ENCODE peak calls at places on chromosomes 12 and 14, in four cellular contexts. One of them, this sample, is unnamed.

GRCh38 chr12:68557011-68557715 is 53.5 kb upstream of the RAP1B start:
- DNase-seq in prostate gland: no peak
- DNase-seq in thyroid gland: no peak
- DNase-seq in upper lobe of right lung: no peak
- DNase-seq in this sample: no peak

GRCh38 chr12:96240251-96240650 is 46.1 kb downstream of the ELK3 start:
- DNase-seq in prostate gland: no peak
- DNase-seq in thyroid gland: no peak
- DNase-seq in upper lobe of right lung: no peak
- DNase-seq in this sample: no peak

GRCh38 chr12:22282283-22282682 is 52.2 kb downstream of the ST8SIA1 start:
- DNase-seq in thyroid gland: no peak
- DNase-seq in prostate gland: no peak
- DNase-seq in upper lobe of right lung: no peak
- DNase-seq in this sample: no peak

GRCh38 chr12:71665109-71665476 is 992 bp downstream of the THAP2 start:
- DNase-seq in thyroid gland: no peak
- DNase-seq in prostate gland: no peak
- DNase-seq in upper lobe of right lung: no peak
- DNase-seq in this sample: peak; percentile 10

GRCh38 chr14:73903028-73903427 is 16.4 kb downstream of the ZNF410 start:
- DNase-seq in upper lobe of right lung: no peak
- DNase-seq in thyroid gland: no peak
- DNase-seq in prostate gland: no peak
- DNase-seq in this sample: no peak

GRCh38 chr14:74950795-74951442 is 4.5 kb downstream of the PGF start:
- DNase-seq in thyroid gland: no peak
- DNase-seq in upper lobe of right lung: no peak
- DNase-seq in prostate gland: no peak
- DNase-seq in this sample: no peak

GRCh38 chr14:68295316-68295816 is 475.8 kb downstream of the RAD51B start:
- DNase-seq in prostate gland: no peak
- DNase-seq in thyroid gland: peak; percentile 59
- DNase-seq in upper lobe of right lung: no peak
- DNase-seq in this sample: no peak

GRCh38 chr12:51323966-51324895 is at the start of gene BIN2:
- DNase-seq in prostate gland: no peak
- DNase-seq in thyroid gland: peak; percentile 8
- DNase-seq in upper lobe of right lung: peak; percentile 87
- DNase-seq in this sample: peak; percentile 52

GRCh38 chr14:22886500-22887259 is 3.7 kb downstream of the REM2 start:
- DNase-seq in thyroid gland: peak; percentile 81
- DNase-seq in upper lobe of right lung: peak; percentile 93
- DNase-seq in prostate gland: peak; percentile 64
- DNase-seq in this sample: peak; percentile 66

GRCh38 chr12:131282292-131283080 is 328.8 kb downstream of the ADGRD1 start:
- DNase-seq in prostate gland: no peak
- DNase-seq in upper lobe of right lung: peak; percentile 50
- DNase-seq in thyroid gland: no peak
- DNase-seq in this sample: no peak

GRCh38 chr12:4027412-4027811 is 154.2 kb upstream of the PARP11 start:
- DNase-seq in upper lobe of right lung: no peak
- DNase-seq in prostate gland: no peak
- DNase-seq in thyroid gland: no peak
- DNase-seq in this sample: peak; percentile 75

GRCh38 chr12:10235761-10236631 is 23.3 kb downstream of the GABARAPL1 start:
- DNase-seq in prostate gland: no peak
- DNase-seq in upper lobe of right lung: no peak
- DNase-seq in thyroid gland: peak; percentile 14
- DNase-seq in this sample: peak; percentile 46

GRCh38 chr12:122081697-122082221 is 3.2 kb downstream of the MLXIP start:
- DNase-seq in prostate gland: no peak
- DNase-seq in upper lobe of right lung: peak; percentile 67
- DNase-seq in thyroid gland: peak; percentile 35
- DNase-seq in this sample: peak; percentile 62

GRCh38 chr12:46792925-46793324 is 32.9 kb downstream of the SLC38A4 start:
- DNase-seq in upper lobe of right lung: no peak
- DNase-seq in thyroid gland: no peak
- DNase-seq in prostate gland: peak; percentile 15
- DNase-seq in this sample: no peak

GRCh38 chr14:36690301-36691020 is 28.8 kb downstream of the PAX9 start:
- DNase-seq in thyroid gland: no peak
- DNase-seq in prostate gland: no peak
- DNase-seq in upper lobe of right lung: no peak
- DNase-seq in this sample: no peak

GRCh38 chr14:100734031-100734990 is 7.6 kb downstream of the DLK1 start:
- DNase-seq in thyroid gland: no peak
- DNase-seq in prostate gland: no peak
- DNase-seq in upper lobe of right lung: peak; percentile 59
- DNase-seq in this sample: no peak

GRCh38 chr12:48286665-48287064 is 64.1 kb downstream of the ZNF641 start:
- DNase-seq in upper lobe of right lung: no peak
- DNase-seq in prostate gland: no peak
- DNase-seq in thyroid gland: no peak
- DNase-seq in this sample: no peak

GRCh38 chr14:69263364-69263763 is 3.4 kb downstream of the GALNT16 start:
- DNase-seq in upper lobe of right lung: no peak
- DNase-seq in thyroid gland: peak; percentile 23
- DNase-seq in prostate gland: no peak
- DNase-seq in this sample: no peak

GRCh38 chr12:3326850-3327780 is 163.9 kb upstream of the PRMT8 start:
- DNase-seq in thyroid gland: no peak
- DNase-seq in prostate gland: no peak
- DNase-seq in upper lobe of right lung: no peak
- DNase-seq in this sample: no peak

GRCh38 chr12:31002999-31003398 is 70.7 kb upstream of the DDX11 start:
- DNase-seq in thyroid gland: no peak
- DNase-seq in prostate gland: no peak
- DNase-seq in upper lobe of right lung: peak; percentile 25
- DNase-seq in this sample: no peak

GRCh38 chr14:68544150-68544892 is 248.5 kb downstream of the ZFP36L1 start:
- DNase-seq in prostate gland: peak; percentile 66
- DNase-seq in thyroid gland: peak; percentile 85
- DNase-seq in upper lobe of right lung: no peak
- DNase-seq in this sample: no peak

GRCh38 chr12:106369624-106370346 is 12.2 kb downstream of the POLR3B start:
- DNase-seq in prostate gland: no peak
- DNase-seq in thyroid gland: no peak
- DNase-seq in upper lobe of right lung: no peak
- DNase-seq in this sample: no peak

GRCh38 chr12:28961948-28962384 is 187.1 kb upstream of the FAR2 start:
- DNase-seq in upper lobe of right lung: no peak
- DNase-seq in thyroid gland: no peak
- DNase-seq in prostate gland: no peak
- DNase-seq in this sample: no peak

GRCh38 chr12:42278116-42278485 is 40.1 kb upstream of the YAF2 start:
- DNase-seq in upper lobe of right lung: no peak
- DNase-seq in thyroid gland: no peak
- DNase-seq in prostate gland: no peak
- DNase-seq in this sample: no peak

GRCh38 chr12:47754126-47754525 is 4.6 kb downstream of the RAPGEF3 start:
- DNase-seq in prostate gland: no peak
- DNase-seq in thyroid gland: no peak
- DNase-seq in upper lobe of right lung: no peak
- DNase-seq in this sample: no peak

GRCh38 chr12:109130755-109131521 is 14.6 kb downstream of the ACACB start:
- DNase-seq in thyroid gland: peak; percentile 98
- DNase-seq in prostate gland: no peak
- DNase-seq in upper lobe of right lung: no peak
- DNase-seq in this sample: no peak

GRCh38 chr12:92338671-92339070 is 193.0 kb upstream of the BTG1 start:
- DNase-seq in thyroid gland: no peak
- DNase-seq in prostate gland: no peak
- DNase-seq in upper lobe of right lung: no peak
- DNase-seq in this sample: no peak

GRCh38 chr12:92340441-92341332 is 195.0 kb upstream of the BTG1 start:
- DNase-seq in thyroid gland: no peak
- DNase-seq in prostate gland: no peak
- DNase-seq in upper lobe of right lung: no peak
- DNase-seq in this sample: peak; percentile 32

GRCh38 chr12:92338102-92338501 is 192.5 kb upstream of the BTG1 start:
- DNase-seq in prostate gland: no peak
- DNase-seq in upper lobe of right lung: no peak
- DNase-seq in thyroid gland: no peak
- DNase-seq in this sample: no peak

GRCh38 chr12:92340003-92340402 is 194.4 kb upstream of the BTG1 start:
- DNase-seq in thyroid gland: no peak
- DNase-seq in prostate gland: no peak
- DNase-seq in upper lobe of right lung: no peak
- DNase-seq in this sample: no peak

DNA sequence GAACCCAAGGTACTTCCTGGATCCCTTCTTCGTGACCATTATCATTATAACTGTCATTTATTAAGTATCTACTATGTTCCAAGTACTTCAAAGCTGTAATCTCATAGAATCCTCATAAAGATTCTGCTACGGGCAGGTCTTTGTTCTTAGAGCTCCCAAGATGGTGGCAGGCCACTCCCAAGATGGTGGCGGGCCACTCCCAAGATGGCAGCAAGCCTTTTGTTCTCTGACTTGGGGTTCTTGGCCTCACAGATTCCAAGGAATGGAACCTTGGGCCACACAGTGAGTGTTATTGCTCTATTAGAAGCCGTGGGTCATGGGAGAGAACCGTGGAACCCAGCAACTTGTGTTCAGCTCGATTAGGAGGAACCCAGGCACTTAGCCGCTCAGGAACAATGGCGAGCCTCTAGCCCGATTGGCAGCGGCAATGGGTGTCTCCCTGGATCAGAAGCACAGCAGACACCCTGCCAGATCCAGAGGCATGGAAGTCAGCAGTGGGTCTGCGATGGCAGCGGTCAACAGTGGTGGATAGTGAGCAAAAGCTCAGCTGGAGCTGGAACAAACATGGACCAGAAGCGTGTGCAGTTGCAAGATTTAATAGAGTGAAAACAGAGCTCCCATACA is 193.7 kb upstream of the BTG1 start:
- DNase-seq in thyroid gland: no peak
- DNase-seq in upper lobe of right lung: no peak
- DNase-seq in prostate gland: no peak
- DNase-seq in this sample: no peak
- H3K27ac ChIP-seq in thyroid gland: no peak overlapping the region
- H3K27ac ChIP-seq in upper lobe of right lung: no peak overlapping the region
- H3K27ac ChIP-seq in prostate gland: no peak overlapping the region
- H3K27ac ChIP-seq in this sample: no peak overlapping the region

DNA sequence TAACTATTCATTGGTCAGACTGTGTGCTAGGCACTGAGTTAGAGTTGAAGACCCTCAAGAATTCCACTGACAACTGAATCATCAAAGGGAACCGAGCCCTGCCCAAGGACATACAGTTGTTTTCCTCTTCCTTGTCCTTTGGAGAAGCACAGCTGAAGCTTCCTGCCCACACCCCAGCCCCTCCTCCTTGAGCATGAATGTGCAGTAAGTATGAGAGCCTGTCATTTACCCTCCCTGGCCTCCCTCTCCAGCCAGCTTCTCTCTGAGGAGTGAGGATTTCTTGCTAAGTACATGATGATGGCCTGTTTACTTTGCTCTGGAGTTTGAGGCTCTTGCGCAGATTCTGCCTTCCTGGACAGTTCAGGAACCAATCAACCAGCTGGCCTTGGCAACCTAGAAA is 235.2 kb downstream of the CACNA1C start:
- DNase-seq in prostate gland: no peak
- DNase-seq in thyroid gland: no peak
- DNase-seq in upper lobe of right lung: peak; percentile 60
- DNase-seq in this sample: no peak
- H3K4me1 ChIP-seq in prostate gland: peaks cover 10% of the 10 kb centered on the region
- H3K4me1 ChIP-seq in thyroid gland: no peaks in the 10 kb centered on the region
- H3K4me1 ChIP-seq in upper lobe of right lung: peaks cover 41% of the 10 kb centered on the region
- H3K4me1 ChIP-seq in this sample: no peaks in the 10 kb centered on the region

DNA sequence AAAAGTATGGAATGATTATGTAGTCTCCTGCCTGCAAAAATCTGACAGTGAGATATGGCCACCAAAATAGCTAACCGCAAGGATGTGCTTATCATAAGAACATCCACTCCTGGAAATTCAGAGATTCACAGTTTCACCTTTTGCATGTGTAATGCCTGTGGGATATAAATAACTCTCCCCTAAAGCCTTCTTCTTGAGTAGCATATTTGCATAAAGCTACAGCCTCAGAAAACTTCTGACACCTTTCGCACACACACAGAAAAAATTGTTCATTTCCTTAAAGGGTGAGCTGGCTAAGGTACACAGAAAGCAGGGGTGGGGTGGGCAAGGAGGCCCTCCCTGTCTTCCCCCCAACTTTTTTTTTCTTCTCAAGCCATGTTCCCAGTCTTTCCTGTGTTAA is 3.1 kb upstream of the IGF1 start:
- DNase-seq in thyroid gland: no peak
- DNase-seq in prostate gland: no peak
- DNase-seq in upper lobe of right lung: no peak
- DNase-seq in this sample: no peak
- H3K27ac ChIP-seq in thyroid gland: no peak overlapping the region
- H3K27ac ChIP-seq in prostate gland: no peak overlapping the region
- H3K27ac ChIP-seq in upper lobe of right lung: no peak overlapping the region
- H3K27ac ChIP-seq in this sample: no peak overlapping the region

DNA sequence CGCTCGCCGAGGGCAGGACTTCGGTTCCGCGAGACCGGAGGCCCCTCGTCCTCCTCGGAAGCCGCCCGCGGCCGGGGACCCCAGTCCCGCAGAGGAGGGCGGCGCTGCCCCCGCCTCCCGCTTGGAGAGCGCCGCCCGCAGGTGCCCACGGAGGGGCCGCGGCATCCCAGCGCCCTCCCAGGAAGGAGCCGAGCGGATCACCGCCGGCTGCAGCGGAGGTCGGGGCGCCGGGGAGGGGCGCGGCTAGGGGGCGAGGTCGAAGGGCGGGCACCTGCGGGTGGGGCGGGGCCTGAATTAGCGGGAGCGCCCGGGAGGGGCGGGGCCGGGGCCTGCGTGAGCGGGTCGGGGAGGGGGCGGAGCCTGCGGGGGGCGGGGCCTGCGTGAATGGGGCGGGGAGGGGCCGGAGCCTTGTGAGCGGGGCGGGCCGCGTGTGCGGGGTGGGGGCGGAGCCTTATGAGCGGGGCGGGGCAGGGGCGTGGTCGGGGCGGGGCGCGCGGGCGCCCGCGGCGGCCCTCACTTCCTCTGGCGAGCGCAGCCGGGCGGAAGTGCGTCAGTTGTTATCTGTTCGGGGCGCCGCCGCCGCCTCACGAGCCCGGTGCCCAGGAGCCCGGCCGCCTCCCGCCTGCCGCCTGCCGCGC is at the start of gene FBRSL1:
- DNase-seq in prostate gland: peak; percentile 89
- DNase-seq in thyroid gland: peak; percentile 83
- DNase-seq in upper lobe of right lung: peak; percentile 94
- DNase-seq in this sample: peak; percentile 92
- H3K4me1 ChIP-seq in prostate gland: peaks cover 26% of the 10 kb centered on the region
- H3K4me1 ChIP-seq in thyroid gland: peaks cover 31% of the 10 kb centered on the region
- H3K4me1 ChIP-seq in upper lobe of right lung: peaks cover 47% of the 10 kb centered on the region
- H3K4me1 ChIP-seq in this sample: peaks cover 52% of the 10 kb centered on the region